ENCODE peak calls at places on chromosome 3, in nine cellular contexts. H, O, J, R, M, L, Z, K and I are unnamed samples.

GRCh38 chr3:52402706-52403270 is 42.1 kb downstream of the SEMA3G start:
- DNase-seq in H (no peak), O (no peak), J (no peak), R (no peak), M (no peak), L (no peak), Z (peak), K (peak), I (peak)

GRCh38 chr3:189937302-189938255 is 183.1 kb downstream of the P3H2 start:
- DNase-seq in H (no peak), O (no peak), J (peak), R (no peak), M (peak), L (no peak), Z (no peak), K (no peak), I (no peak)

GRCh38 chr3:144033863-144034262 is 62.2 kb downstream of the DIPK2A start:
- DNase-seq in H (no peak), O (no peak), J (no peak), R (no peak), M (no peak), L (no peak), Z (no peak), K (no peak), I (no peak)

GRCh38 chr3:5218815-5219214 is 31.3 kb downstream of the EDEM1 start:
- DNase-seq in H (no peak), O (no peak), J (no peak), R (no peak), M (no peak), L (no peak), Z (no peak), K (no peak), I (no peak)

GRCh38 chr3:153242900-153243299 is 80.9 kb downstream of the RAP2B start:
- DNase-seq in H (no peak), O (no peak), J (no peak), R (no peak), M (no peak), L (no peak), Z (no peak), K (no peak), I (no peak)

GRCh38 chr3:124315215-124316033 is 323.5 kb upstream of the ROPN1 start:
- DNase-seq in H (no peak), O (no peak), J (no peak), R (no peak), M (peak), L (no peak), Z (no peak), K (no peak), I (no peak)

GRCh38 chr3:2652416-2652815 is 457.8 kb downstream of the IL5RA start:
- DNase-seq in H (no peak), O (no peak), J (no peak), R (peak), M (no peak), L (no peak), Z (no peak), K (no peak), I (no peak)

GRCh38 chr3:182121424-182121823 is 409.7 kb downstream of the SOX2 start:
- DNase-seq in H (no peak), O (no peak), J (no peak), R (no peak), M (no peak), L (no peak), Z (no peak), K (no peak), I (no peak)

GRCh38 chr3:140731440-140732119 is 53.7 kb downstream of the TRIM42 start:
- DNase-seq in H (no peak), O (no peak), J (no peak), R (no peak), M (no peak), L (no peak), Z (no peak), K (no peak), I (no peak)

DNA sequence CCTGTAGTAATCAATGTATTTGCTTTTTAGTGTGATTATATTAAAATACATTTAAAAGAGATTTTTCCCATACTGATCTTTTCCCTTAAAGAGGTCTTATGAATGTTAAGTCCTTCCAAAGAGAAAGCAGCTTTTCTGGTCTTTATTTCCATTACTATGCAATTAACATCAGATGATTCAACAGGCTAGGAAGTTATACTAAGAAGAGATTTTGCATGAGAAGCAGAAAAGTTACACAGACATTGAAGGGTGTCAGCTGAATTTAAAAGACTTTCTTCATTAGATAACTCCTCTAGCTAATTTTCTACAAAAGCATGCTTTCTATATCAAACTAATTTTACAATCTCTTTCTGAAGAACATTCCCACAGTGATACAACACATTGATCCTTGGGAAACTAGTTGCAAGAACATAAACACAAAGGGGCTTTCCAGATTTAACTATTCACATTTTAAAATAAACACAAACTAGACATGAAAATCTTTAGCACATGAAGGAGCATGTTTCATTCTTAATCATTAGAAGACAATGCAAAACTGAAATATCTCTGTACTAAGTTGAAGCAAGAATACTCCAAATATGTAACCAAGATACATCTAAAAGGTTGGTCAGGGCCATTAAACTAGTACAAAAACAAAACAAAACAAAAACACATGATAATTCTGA is 965.7 kb downstream of the ROBO1 start:
- DNase-seq in H (no peak), O (no peak), J (no peak), R (no peak), M (no peak), L (no peak), Z (no peak), K (no peak), I (no peak)
- TF ChIP-seq EP300 in H (no peak), O (no peak), J (no peak), R (no peak), M (no peak), L (no peak), Z (no peak), K (no peak), I (no peak)

GRCh38 chr3:15798533-15799245 is 910 bp upstream of the ANKRD28 start:
- DNase-seq in H (no peak), O (no peak), J (no peak), R (no peak), M (no peak), L (no peak), Z (no peak), K (no peak), I (no peak)

GRCh38 chr3:15795563-15796308 is 2.0 kb downstream of the ANKRD28 start:
- DNase-seq in H (no peak), O (no peak), J (no peak), R (no peak), M (no peak), L (no peak), Z (no peak), K (no peak), I (no peak)

GRCh38 chr3:15796771-15797599 is 794 bp downstream of the ANKRD28 start:
- DNase-seq in H (peak), O (no peak), J (no peak), R (no peak), M (peak), L (no peak), Z (no peak), K (no peak), I (no peak)

GRCh38 chr3:15796331-15796730 is 1.4 kb downstream of the ANKRD28 start:
- DNase-seq in H (no peak), O (no peak), J (no peak), R (no peak), M (no peak), L (no peak), Z (no peak), K (no peak), I (no peak)

DNA sequence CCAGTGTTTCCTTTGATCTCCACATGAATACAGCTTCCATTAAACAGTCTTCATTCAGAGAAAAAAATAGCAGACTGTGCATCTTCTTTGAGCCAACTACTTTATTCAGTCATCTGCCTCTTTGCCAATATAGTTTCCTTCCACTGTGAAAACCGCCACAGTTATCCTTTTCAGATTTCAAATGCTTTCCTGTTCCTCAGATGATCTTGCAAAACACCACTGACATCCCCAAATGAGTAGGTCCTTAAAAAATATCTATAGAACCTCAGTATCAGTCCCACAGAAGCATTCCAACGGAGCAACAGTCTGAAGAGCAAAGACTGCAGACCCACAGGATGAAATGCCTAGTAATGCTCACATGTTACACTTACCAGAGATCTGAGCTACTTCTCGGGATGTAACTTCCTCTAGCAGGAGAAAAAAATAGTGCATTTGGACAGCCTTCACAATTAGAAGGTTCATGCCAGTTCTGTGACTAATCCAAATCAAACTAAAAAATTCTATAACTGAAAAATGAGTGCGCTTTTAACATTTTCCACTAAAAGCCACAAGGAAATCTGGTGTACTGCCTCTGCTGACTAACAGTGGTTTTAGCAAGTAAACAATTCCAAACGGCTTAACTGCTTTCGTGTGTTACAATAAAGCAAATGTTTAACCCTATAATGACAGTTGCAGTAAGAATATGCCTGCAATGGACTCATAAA is at the start of gene ANKRD28:
- DNase-seq in H (peak), O (no peak), J (no peak), R (no peak), M (peak), L (no peak), Z (no peak), K (no peak), I (no peak)
- TF ChIP-seq EP300 in H (no peak), O (no peak), J (no peak), R (no peak), M (peak), L (peak), Z (no peak), K (no peak), I (no peak)

DNA sequence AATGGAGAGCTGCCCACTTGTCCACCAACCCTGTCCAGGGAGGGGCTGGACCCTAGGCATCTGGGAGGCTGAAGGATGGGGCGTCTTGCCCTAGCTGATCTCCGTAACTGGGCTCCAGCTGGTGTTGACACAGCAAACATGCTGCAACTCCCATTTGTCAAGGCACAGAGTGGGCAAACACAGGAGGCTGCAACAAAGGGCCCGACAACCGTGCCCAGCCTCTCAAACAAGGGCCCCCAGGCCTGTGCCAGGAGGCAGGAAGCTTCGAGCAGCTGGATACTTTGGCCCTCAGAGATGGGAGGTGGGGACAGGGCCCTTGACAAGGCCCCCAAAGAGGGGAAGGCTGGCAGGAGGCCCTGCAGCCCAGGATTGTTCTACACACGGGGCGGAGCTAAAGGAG is 64.2 kb upstream of the TMEM115 start:
- DNase-seq in H (peak), O (no peak), J (peak), R (no peak), M (no peak), L (no peak), Z (no peak), K (no peak), I (no peak)
- TF ChIP-seq EP300 in H (no peak), O (no peak), J (no peak), R (no peak), M (no peak), L (no peak), Z (no peak), K (no peak), I (no peak)

DNA sequence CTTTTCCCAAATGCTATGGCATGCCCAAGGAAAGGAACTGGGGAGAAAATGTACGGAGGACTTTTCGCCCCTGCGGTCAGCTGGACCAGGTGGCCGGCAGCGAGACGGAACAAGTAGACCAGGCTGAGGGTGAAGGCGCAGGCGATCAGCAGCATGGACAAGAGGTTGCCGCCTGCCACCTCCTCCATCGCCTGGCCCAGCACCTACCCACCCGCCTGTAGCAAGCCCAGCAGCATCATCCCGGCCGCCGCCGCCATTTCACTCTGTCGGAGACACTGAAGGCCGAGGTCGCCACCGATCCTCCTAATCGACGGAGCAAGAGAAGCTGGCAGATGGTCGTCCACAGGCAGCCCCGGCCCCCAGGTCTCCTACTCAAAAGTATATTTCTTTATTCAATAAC is 1046.3 kb upstream of the GBE1 start:
- DNase-seq in H (no peak), O (no peak), J (no peak), R (no peak), M (no peak), L (no peak), Z (no peak), K (no peak), I (no peak)
- TF ChIP-seq EP300 in H (no peak), O (no peak), J (no peak), R (no peak), M (no peak), L (no peak), Z (no peak), K (no peak), I (no peak)

GRCh38 chr3:10280177-10280529 is 12.6 kb downstream of the GHRL start:
- DNase-seq in H (no peak), O (no peak), J (no peak), R (no peak), M (no peak), L (no peak), Z (peak), K (no peak), I (no peak)
- TF ChIP-seq EP300 in H (no peak), O (no peak), J (no peak), R (no peak), M (no peak), L (no peak), Z (no peak), K (no peak), I (no peak)

GRCh38 chr3:127173516-127174166 is 19.3 kb upstream of the PRR23E start:
- DNase-seq in H (no peak), O (no peak), J (no peak), R (no peak), M (no peak), L (no peak), Z (peak), K (no peak), I (no peak)

GRCh38 chr3:127171721-127172120 is 21.2 kb upstream of the PRR23E start:
- DNase-seq in H (no peak), O (no peak), J (no peak), R (no peak), M (no peak), L (no peak), Z (peak), K (no peak), I (no peak)

GRCh38 chr3:127174284-127174683 is 18.6 kb upstream of the PRR23E start:
- DNase-seq in H (no peak), O (no peak), J (no peak), R (no peak), M (no peak), L (no peak), Z (peak), K (no peak), I (no peak)

GRCh38 chr3:127172211-127172610 is 20.7 kb upstream of the PRR23E start:
- DNase-seq in H (no peak), O (no peak), J (no peak), R (no peak), M (no peak), L (no peak), Z (no peak), K (no peak), I (no peak)

GRCh38 chr3:127172670-127173515 is 20.0 kb upstream of the PRR23E start:
- DNase-seq in H (no peak), O (no peak), J (no peak), R (no peak), M (no peak), L (no peak), Z (peak), K (no peak), I (no peak)
- TF ChIP-seq EP300 in H (no peak), O (no peak), J (no peak), R (no peak), M (no peak), L (no peak), Z (no peak), K (no peak), I (no peak)